ENCODE peak calls at places on chromosomes 7 and 10, in eight cellular contexts. W is IMR-90, V is breast epithelium, M is keratinocyte, N is AG04450, P is stomach, R is SK-N-SH, D is cardiac muscle cell. U is an unnamed sample. For H3K27me3 and H3K9me3, the result is how much of the 10 kb centered on the place peaks cover.

GRCh38 chr10:61857746-61858145 is 43.8 kb upstream of the ARID5B start:
- DNase-seq in P (no peak), M (no peak), R (no peak), W (no peak), V (no peak), D (no peak), N (no peak), U (no peak)

GRCh38 chr7:10704653-10705052 is 269.0 kb upstream of the PHF14 start:
- DNase-seq in D (no peak), N (no peak), R (no peak), W (no peak), V (no peak), P (no peak), M (no peak), U (no peak)

GRCh38 chr10:124709862-124710261 is 34.3 kb downstream of the FAM53B start:
- DNase-seq in W (no peak), N (no peak), P (peak), V (no peak), M (no peak), D (no peak), R (no peak), U (peak)

GRCh38 chr10:97584060-97584797 is at the start of gene HOGA1:
- DNase-seq in R (peak), V (peak), W (peak), D (peak), P (no peak), N (no peak), M (peak), U (peak)

GRCh38 chr10:35379226-35380137 is 43.2 kb downstream of the CCNY start:
- DNase-seq in W (peak), M (no peak), P (no peak), D (peak), N (peak), R (no peak), V (no peak), U (no peak)

GRCh38 chr7:116441534-116441933 is 58.0 kb upstream of the CAV2 start:
- DNase-seq in W (peak), N (no peak), R (no peak), M (no peak), P (no peak), D (peak), V (no peak), U (no peak)

GRCh38 chr7:40221836-40222235 is 87.0 kb downstream of the SUGCT start:
- DNase-seq in M (peak), P (no peak), R (no peak), D (peak), V (no peak), W (peak), N (peak), U (no peak)

GRCh38 chr10:79938728-79939380 is 10.1 kb downstream of the SFTPD start:
- DNase-seq in W (no peak), D (no peak), R (peak), M (no peak), P (no peak), N (no peak), V (no peak), U (peak)

GRCh38 chr7:115707684-115708341 is 322.8 kb downstream of the TFEC start:
- DNase-seq in D (no peak), M (no peak), R (no peak), P (no peak), N (no peak), V (no peak), W (no peak), U (no peak)

GRCh38 chr10:6721480-6721879 is 141.4 kb upstream of the PRKCQ start:
- DNase-seq in V (no peak), W (peak), M (peak), N (peak), P (no peak), R (peak), D (peak), U (no peak)

GRCh38 chr7:991729-992444 is 8.9 kb downstream of the CYP2W1 start:
- DNase-seq in N (no peak), P (no peak), V (no peak), M (no peak), R (no peak), W (no peak), D (no peak), U (no peak)

GRCh38 chr7:1060315-1061080 is 16.2 kb downstream of the GPR146 start:
- DNase-seq in R (no peak), W (no peak), D (no peak), M (no peak), P (peak), V (peak), N (no peak), U (no peak)

GRCh38 chr7:94514140-94514889 is 4.7 kb downstream of the CASD1 start:
- DNase-seq in M (no peak), N (no peak), P (no peak), D (no peak), W (no peak), R (no peak), V (no peak), U (no peak)

GRCh38 chr10:51125518-51125917 is 51.2 kb downstream of the PRKG1 start:
- DNase-seq in D (no peak), V (no peak), M (no peak), R (no peak), P (no peak), W (no peak), N (no peak), U (no peak)

GRCh38 chr10:7408494-7409044 is 2.3 kb downstream of the SFMBT2 start:
- DNase-seq in D (peak), W (peak), V (no peak), P (peak), N (no peak), R (peak), M (no peak), U (peak)

GRCh38 chr7:75565129-75565528 is 73.0 kb downstream of the SPDYE5 start:
- DNase-seq in W (peak), N (peak), P (peak), V (peak), M (peak), R (peak), D (peak), U (peak)

GRCh38 chr7:122692769-122693309 is 6.1 kb downstream of the RNF133 start:
- DNase-seq in R (no peak), M (no peak), V (no peak), W (no peak), D (no peak), N (no peak), P (no peak), U (no peak)

GRCh38 chr7:55573234-55573504 is 867 bp upstream of the VOPP1 start:
- DNase-seq in R (no peak), V (no peak), P (no peak), N (no peak), D (no peak), M (no peak), W (no peak), U (no peak)

GRCh38 chr10:92011560-92012214 is 88.1 kb downstream of the BTAF1 start:
- DNase-seq in R (no peak), P (no peak), M (peak), W (peak), V (no peak), N (no peak), D (peak), U (no peak)

GRCh38 chr10:122127943-122128342 is 139.0 kb downstream of the TACC2 start:
- DNase-seq in N (no peak), P (no peak), D (peak), V (no peak), M (no peak), R (no peak), W (peak), U (no peak)

GRCh38 chr10:42367532-42368230 is 270.7 kb downstream of the ZNF33B start:
- DNase-seq in R (peak), P (no peak), W (peak), M (no peak), D (peak), V (peak), N (peak), U (peak)

GRCh38 chr10:61663466-61663865 is 737 bp downstream of the CABCOCO1 start:
- DNase-seq in P (no peak), N (no peak), W (no peak), M (no peak), V (no peak), D (no peak), R (no peak), U (no peak)

GRCh38 chr10:79184141-79184625 is 115.4 kb downstream of the ZMIZ1 start:
- DNase-seq in D (peak), M (no peak), P (peak), R (peak), W (peak), V (no peak), N (no peak), U (peak)

GRCh38 chr7:129067943-129068548 is 13.1 kb upstream of the TNPO3 start:
- DNase-seq in R (no peak), P (no peak), W (no peak), N (no peak), M (no peak), V (no peak), D (no peak), U (no peak)

GRCh38 chr7:129073204-129073603 is 18.3 kb upstream of the TNPO3 start:
- DNase-seq in M (no peak), P (no peak), V (no peak), D (no peak), N (no peak), R (no peak), W (no peak), U (no peak)

GRCh38 chr7:129072410-129073063 is 17.6 kb upstream of the TNPO3 start:
- DNase-seq in M (no peak), R (no peak), D (no peak), W (no peak), V (no peak), N (no peak), P (no peak), U (no peak)

GRCh38 chr7:129066290-129067131 is 11.6 kb upstream of the TNPO3 start:
- DNase-seq in D (peak), P (no peak), N (peak), V (no peak), W (peak), M (peak), R (no peak), U (no peak)

DNA sequence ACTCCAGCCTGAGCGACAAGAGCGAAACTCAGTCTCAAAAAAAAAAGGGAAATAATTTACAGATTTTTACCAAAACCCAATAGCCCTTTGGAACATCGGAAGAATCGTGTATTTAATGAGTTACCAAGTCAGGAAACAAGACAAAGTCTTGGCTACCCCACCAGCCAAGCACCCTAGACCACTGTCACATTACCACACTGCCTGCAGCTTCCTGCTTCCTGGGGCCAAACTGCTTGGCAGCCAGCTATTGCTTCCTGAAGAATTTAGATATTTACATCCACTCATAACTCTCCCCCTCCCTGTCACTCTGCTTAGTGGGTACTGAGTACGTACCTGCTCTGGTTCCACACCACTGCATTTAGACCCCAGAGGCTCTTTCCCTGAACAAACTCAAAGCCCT is 14.1 kb upstream of the TNPO3 start:
- DNase-seq in D (no peak), V (no peak), R (no peak), W (no peak), M (no peak), N (no peak), P (no peak), U (no peak)
- TF ChIP-seq CTCF in D (no peak), V (no peak), R (no peak), W (no peak), M (no peak), N (no peak), P (no peak), U (no peak)

GRCh38 chr7:103462358-103462757 is 16.4 kb upstream of the SLC26A5 start:
- DNase-seq in P (no peak), N (no peak), W (no peak), D (no peak), V (no peak), R (no peak), M (no peak), U (no peak)
- H3K27me3 ChIP-seq in P (under half), N (under half), W (under half), D (under half), V (under half), R (under half), M (under half), U (under half)

DNA sequence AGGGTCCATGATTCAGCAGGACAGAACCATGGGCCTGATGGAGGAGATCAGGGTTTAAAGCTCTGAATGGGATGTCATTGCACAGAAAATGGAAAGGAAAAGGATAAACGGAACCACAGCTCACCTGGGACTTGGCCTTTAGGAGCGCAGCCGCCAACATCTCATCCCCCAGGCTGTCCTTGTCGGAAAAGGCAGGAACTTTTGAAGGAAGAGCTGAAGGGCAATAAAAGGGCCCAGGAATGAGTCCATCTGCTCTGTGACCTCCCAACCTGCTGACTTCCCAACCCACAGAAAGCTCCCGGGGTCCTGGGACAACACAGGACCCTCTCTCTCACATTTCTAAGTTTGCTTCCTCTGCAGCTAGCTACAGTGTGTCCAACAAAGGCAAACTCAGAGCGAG is 6.1 kb downstream of the ZNF3 start:
- DNase-seq in R (no peak), V (no peak), W (no peak), M (no peak), N (no peak), D (no peak), P (no peak), U (no peak)
- H3K9me3 ChIP-seq in R (under half), V (under half), W (half or more), M (under half), N (half or more), D (under half), P (under half), U (under half)

GRCh38 chr7:92523110-92523509 is 5.2 kb downstream of the PEX1 start:
- DNase-seq in V (no peak), P (no peak), N (no peak), M (no peak), D (no peak), W (no peak), R (no peak), U (no peak)

GRCh38 chr7:92528958-92529264 is 316 bp downstream of the RBM48 start:
- DNase-seq in R (no peak), W (no peak), V (no peak), M (no peak), D (no peak), P (no peak), N (no peak), U (no peak)

GRCh38 chr7:92528188-92528957 is at the start of the genes PEX1 and RBM48:
- DNase-seq in M (peak), W (peak), N (peak), R (peak), D (peak), V (peak), P (peak), U (peak)

DNA sequence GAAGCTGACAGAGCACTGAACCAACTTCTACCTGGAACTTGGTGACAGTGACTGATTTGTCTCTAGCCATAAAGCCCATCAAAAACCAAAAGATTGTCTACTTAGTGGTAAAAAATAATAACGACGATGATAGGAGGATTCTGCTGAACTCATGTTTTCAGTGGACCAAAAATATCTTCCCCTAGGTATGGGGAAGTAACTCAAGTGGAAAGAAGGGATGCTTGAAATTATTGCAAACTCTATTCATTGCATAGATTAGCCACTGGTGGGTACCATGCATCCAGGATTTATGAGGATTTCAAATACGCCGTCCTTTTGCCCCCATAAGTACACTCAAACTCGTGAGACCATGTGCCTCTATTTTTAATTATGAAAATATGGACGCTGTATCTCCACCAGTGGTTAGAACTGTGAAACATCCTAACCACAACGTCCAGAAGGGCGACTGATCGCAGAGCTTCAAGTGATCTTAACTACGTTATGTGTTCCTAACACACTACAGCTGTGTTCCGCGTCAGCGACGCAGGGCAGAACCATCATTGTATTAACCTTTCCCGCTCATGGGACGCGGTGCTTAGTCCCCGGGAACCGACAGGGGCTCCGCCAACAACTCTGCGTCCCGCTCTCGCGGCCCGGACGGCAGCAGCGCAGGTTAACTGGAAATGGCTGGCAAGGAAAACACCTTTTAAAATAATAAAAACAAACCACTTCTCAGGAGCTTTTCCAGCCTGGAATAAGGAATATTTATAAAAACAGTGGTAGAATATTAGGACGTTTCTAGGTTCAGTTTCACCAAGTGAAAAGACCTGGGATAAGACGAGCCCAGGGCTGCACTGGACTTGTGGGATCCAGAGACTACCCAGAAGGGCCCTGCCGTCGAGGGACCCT is 776 bp downstream of the PEX1 start:
- DNase-seq in N (peak), V (peak), M (no peak), P (peak), R (peak), W (peak), D (peak), U (peak)
- TF ChIP-seq CTCF in N (peak), V (no peak), M (no peak), P (no peak), R (peak), W (peak), D (no peak), U (no peak)

GRCh38 chr10:17426263-17426600 is 28.2 kb downstream of the ST8SIA6 start:
- DNase-seq in M (no peak), P (no peak), W (no peak), D (no peak), N (no peak), V (no peak), R (no peak), U (no peak)
- H3K27me3 ChIP-seq in M (under half), P (under half), W (under half), D (under half), N (under half), V (under half), R (under half), U (under half)

GRCh38 chr7:15490261-15490660 is 71.6 kb downstream of the AGMO start:
- DNase-seq in P (no peak), V (no peak), M (no peak), N (no peak), W (no peak), D (no peak), R (no peak), U (no peak)
- H3K9me3 ChIP-seq in P (under half), V (under half), M (under half), N (under half), W (under half), D (under half), R (under half), U (under half)

GRCh38 chr7:45983720-45984032 is 62.6 kb upstream of the IGFBP3 start:
- DNase-seq in D (no peak), P (no peak), W (no peak), M (no peak), N (no peak), R (no peak), V (no peak), U (no peak)

GRCh38 chr7:45986355-45987298 is 65.6 kb upstream of the IGFBP3 start:
- DNase-seq in D (no peak), R (no peak), N (no peak), W (no peak), P (no peak), M (no peak), V (no peak), U (no peak)

GRCh38 chr7:45985902-45986301 is 64.8 kb upstream of the IGFBP3 start:
- DNase-seq in W (peak), P (no peak), R (no peak), M (no peak), D (peak), V (no peak), N (peak), U (no peak)

GRCh38 chr7:45982912-45983719 is 62.0 kb upstream of the IGFBP3 start:
- DNase-seq in V (no peak), R (peak), D (no peak), W (no peak), P (no peak), M (no peak), N (no peak), U (no peak)

GRCh38 chr7:45984386-45985295 is 63.6 kb upstream of the IGFBP3 start:
- DNase-seq in P (no peak), M (no peak), W (no peak), V (no peak), R (no peak), D (no peak), N (no peak), U (no peak)
- TF ChIP-seq CTCF in P (no peak), M (no peak), W (no peak), V (no peak), R (no peak), D (no peak), N (no peak), U (no peak)

GRCh38 chr10:86372119-86372784 is 5.7 kb upstream of the GRID1 start:
- DNase-seq in N (no peak), P (peak), W (no peak), D (no peak), V (no peak), M (no peak), R (no peak), U (no peak)
- H3K27me3 ChIP-seq in N (half or more), P (half or more), W (half or more), D (half or more), V (under half), M (under half), R (under half), U (under half)